ENCODE peak calls at places on chromosomes 12 and 14, in eight cellular contexts. Q is adipocyte; A is heart right ventricle; F is breast epithelium; V is left lung; L is CD4-positive, alpha-beta T cell; N is PC-3; B is HCT116. P is an unnamed sample. For H3K9me3, the result is how much of the 10 kb centered on the place peaks cover.

GRCh38 chr12:92206596-92206995 is 61.0 kb upstream of the BTG1 start:
- DNase-seq in Q (peak), F (no peak), V (no peak), N (no peak), A (no peak), B (no peak), L (no peak), P (no peak)

GRCh38 chr14:66284346-66284745 is 201.8 kb upstream of the CCDC196 start:
- DNase-seq in A (no peak), N (peak), B (no peak), V (no peak), Q (peak), L (no peak), F (no peak), P (no peak)

GRCh38 chr12:70919597-70920035 is 922 bp downstream of the PTPRR start:
- DNase-seq in L (no peak), N (no peak), F (no peak), A (no peak), V (no peak), B (no peak), Q (peak), P (no peak)

GRCh38 chr12:104163631-104164030 is 25.6 kb upstream of the NFYB start:
- DNase-seq in Q (no peak), F (no peak), L (no peak), B (no peak), A (no peak), N (no peak), V (no peak), P (no peak)

GRCh38 chr12:108514973-108515814 is at the start of gene FICD:
- DNase-seq in B (peak), A (peak), F (peak), N (peak), V (peak), Q (peak), L (peak), P (peak)

GRCh38 chr14:68843471-68844209 is 50.8 kb upstream of the ZFP36L1 start:
- DNase-seq in F (peak), B (peak), N (peak), V (peak), A (peak), Q (peak), L (peak), P (peak)

GRCh38 chr14:31902002-31902401 is 175.1 kb upstream of the ARHGAP5 start:
- DNase-seq in N (peak), B (peak), A (no peak), Q (no peak), L (no peak), F (no peak), V (no peak), P (no peak)

GRCh38 chr12:40819427-40820108 is 127.3 kb downstream of the CNTN1 start:
- DNase-seq in B (no peak), L (no peak), A (no peak), F (no peak), V (no peak), Q (no peak), N (no peak), P (no peak)

GRCh38 chr12:75404231-75404630 is 13.3 kb downstream of the GLIPR1L2 start:
- DNase-seq in B (no peak), V (no peak), N (no peak), F (no peak), Q (peak), L (no peak), A (no peak), P (no peak)

GRCh38 chr14:22520235-22520634 is 68.8 kb downstream of the DAD1 start:
- DNase-seq in F (no peak), A (no peak), B (no peak), Q (peak), L (no peak), V (no peak), N (no peak), P (no peak)

GRCh38 chr14:93953263-93953662 is 23.1 kb downstream of the ASB2 start:
- DNase-seq in L (no peak), B (no peak), N (no peak), V (no peak), A (no peak), Q (no peak), F (no peak), P (peak)

GRCh38 chr14:95713596-95714371 is at the start of gene TCL1A:
- DNase-seq in V (no peak), B (no peak), Q (no peak), N (no peak), A (no peak), L (no peak), F (no peak), P (peak)

GRCh38 chr12:107788281-107788680 is 13.8 kb downstream of the ASCL4 start:
- DNase-seq in Q (no peak), A (no peak), F (no peak), L (no peak), B (no peak), V (no peak), N (no peak), P (no peak)

GRCh38 chr12:14249368-14249767 is 116.1 kb upstream of the ATF7IP start:
- DNase-seq in F (no peak), L (no peak), B (peak), N (peak), Q (no peak), A (no peak), V (no peak), P (no peak)

GRCh38 chr14:43956741-43957140 is 550.3 kb downstream of the FSCB start:
- DNase-seq in V (no peak), Q (no peak), B (no peak), F (no peak), L (no peak), N (no peak), A (no peak), P (no peak)

GRCh38 chr12:54010972-54011664 is 2.3 kb downstream of the HOXC8 start:
- DNase-seq in L (no peak), N (no peak), V (no peak), B (no peak), A (no peak), Q (no peak), F (no peak), P (no peak)

GRCh38 chr14:53979141-53979673 is 22.6 kb upstream of the BMP4 start:
- DNase-seq in A (no peak), V (no peak), Q (no peak), L (no peak), B (no peak), N (no peak), F (no peak), P (no peak)

GRCh38 chr14:105489607-105490317 is 1.3 kb upstream of the TEDC1 start:
- DNase-seq in Q (peak), A (peak), F (peak), N (peak), L (peak), B (peak), V (peak), P (peak)

GRCh38 chr12:133120385-133121191 is 9.5 kb downstream of the ZNF891 start:
- DNase-seq in B (no peak), F (no peak), L (no peak), Q (no peak), A (no peak), N (no peak), V (no peak), P (no peak)

GRCh38 chr14:61177279-61178225 is 103.6 kb downstream of the TMEM30B start:
- DNase-seq in N (peak), F (no peak), A (no peak), Q (peak), V (no peak), L (no peak), B (peak), P (no peak)

GRCh38 chr12:124347805-124348658 is 53.1 kb downstream of the RFLNA start:
- DNase-seq in A (no peak), V (no peak), L (peak), Q (peak), B (no peak), F (no peak), N (no peak), P (peak)

GRCh38 chr12:69105101-69105613 is 134.2 kb upstream of the CPSF6 start:
- DNase-seq in F (no peak), B (no peak), N (peak), A (no peak), V (no peak), L (no peak), Q (no peak), P (no peak)

GRCh38 chr12:113154351-113154973 is 4.9 kb downstream of the CFAP73 start:
- DNase-seq in N (no peak), F (no peak), B (no peak), Q (peak), L (peak), V (no peak), A (no peak), P (peak)

GRCh38 chr12:132602578-132603239 is 7.7 kb downstream of the LRCOL1 start:
- DNase-seq in Q (no peak), F (no peak), B (no peak), A (peak), V (no peak), L (no peak), N (no peak), P (no peak)

GRCh38 chr14:68345738-68346137 is 447.1 kb downstream of the ZFP36L1 start:
- DNase-seq in A (no peak), N (no peak), F (no peak), V (no peak), B (no peak), L (no peak), Q (no peak), P (no peak)

GRCh38 chr12:48021485-48022179 is 17.4 kb upstream of the COL2A1 start:
- DNase-seq in F (no peak), N (peak), Q (no peak), V (peak), L (no peak), B (no peak), A (no peak), P (no peak)

GRCh38 chr14:41899416-41899815 is 292.7 kb downstream of the LRFN5 start:
- DNase-seq in F (no peak), B (no peak), A (no peak), V (no peak), Q (peak), L (no peak), N (peak), P (no peak)

GRCh38 chr14:24425704-24426103 is 3.8 kb downstream of the CBLN3 start:
- DNase-seq in Q (peak), N (peak), A (no peak), L (no peak), V (no peak), F (no peak), B (no peak), P (no peak)

GRCh38 chr12:126772171-126772864 is 1494.7 kb upstream of the TMEM132C start:
- DNase-seq in Q (no peak), V (no peak), N (peak), L (peak), F (no peak), A (no peak), B (peak), P (no peak)

GRCh38 chr12:106717671-106718070 is 56.8 kb upstream of the RIC8B start:
- DNase-seq in L (no peak), A (no peak), N (no peak), F (no peak), Q (no peak), B (no peak), V (no peak), P (no peak)

GRCh38 chr12:28107679-28108078 is 82.6 kb upstream of the CCDC91 start:
- DNase-seq in B (no peak), F (no peak), A (no peak), L (no peak), Q (no peak), N (no peak), V (no peak), P (no peak)

GRCh38 chr12:57817261-57817989 is 1.1 kb downstream of the AVIL start:
- DNase-seq in N (no peak), V (no peak), B (no peak), F (no peak), L (no peak), Q (no peak), A (no peak), P (no peak)

GRCh38 chr14:77991128-77991772 is 178.9 kb upstream of the NRXN3 start:
- DNase-seq in N (no peak), Q (no peak), A (no peak), L (no peak), F (no peak), B (no peak), V (no peak), P (peak)

GRCh38 chr14:36580856-36581831 is 1.3 kb downstream of the NKX2-8 start:
- DNase-seq in V (peak), F (no peak), B (no peak), N (peak), A (no peak), L (no peak), Q (peak), P (no peak)

GRCh38 chr14:102293784-102294183 is 11.2 kb downstream of the MOK start:
- DNase-seq in F (no peak), L (no peak), B (no peak), V (no peak), N (peak), A (no peak), Q (peak), P (no peak)

GRCh38 chr12:47636908-47637780 is 68.7 kb downstream of the RPAP3 start:
- DNase-seq in V (peak), N (peak), Q (peak), F (no peak), A (peak), B (peak), L (peak), P (peak)

GRCh38 chr12:111544032-111544431 is 55.1 kb downstream of the ATXN2 start:
- DNase-seq in Q (no peak), N (no peak), F (no peak), B (no peak), A (no peak), V (no peak), L (no peak), P (no peak)

GRCh38 chr12:104863549-104863948 is 94.5 kb downstream of the SLC41A2 start:
- DNase-seq in L (no peak), A (no peak), B (no peak), N (peak), Q (peak), F (no peak), V (no peak), P (no peak)

GRCh38 chr14:61379639-61380184 is 58.3 kb downstream of the PRKCH start:
- DNase-seq in F (no peak), N (no peak), V (no peak), L (no peak), B (no peak), A (no peak), Q (no peak), P (peak)

GRCh38 chr14:54364555-54365415 is 32.0 kb upstream of the CDKN3 start:
- DNase-seq in F (peak), B (no peak), L (no peak), Q (peak), V (no peak), N (peak), A (peak), P (no peak)

GRCh38 chr14:98960617-98961013 is 311.4 kb downstream of the BCL11B start:
- DNase-seq in A (no peak), V (no peak), B (no peak), L (no peak), N (no peak), Q (no peak), F (no peak), P (no peak)
- H3K9me3 ChIP-seq in A (under half), V (under half), B (under half), L (under half), N (under half), Q (under half), F (under half), P (under half)

DNA sequence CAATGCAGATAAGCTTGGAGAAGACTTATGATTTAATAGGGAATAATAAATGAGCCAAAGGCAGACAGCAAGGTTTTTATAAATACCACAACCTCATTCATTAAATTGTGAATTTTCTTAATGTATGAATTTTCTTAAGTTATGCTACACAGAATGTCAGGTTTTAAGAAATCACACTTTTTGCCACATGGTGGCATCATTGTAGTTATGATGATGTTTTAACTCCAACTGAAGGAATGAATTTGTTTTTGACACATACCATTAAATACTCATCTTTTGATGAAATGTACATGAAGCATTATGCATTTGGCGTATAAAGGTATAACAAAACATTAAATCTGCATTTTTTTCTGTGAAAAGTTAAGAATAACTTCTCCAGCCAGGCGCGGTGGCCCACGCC is 524.1 kb upstream of the FBXO33 start:
- DNase-seq in Q (no peak), V (no peak), F (no peak), A (no peak), N (peak), L (no peak), B (peak), P (peak)
- H3K9me3 ChIP-seq in Q (under half), V (under half), F (under half), A (under half), N (under half), L (under half), B (under half), P (under half)

GRCh38 chr12:34306133-34306830 is 284.0 kb downstream of the ALG10 start:
- DNase-seq in V (no peak), F (no peak), N (no peak), L (no peak), B (no peak), Q (no peak), A (no peak), P (no peak)

GRCh38 chr12:34311337-34311736 is 289.0 kb downstream of the ALG10 start:
- DNase-seq in B (no peak), Q (no peak), L (no peak), A (no peak), N (no peak), F (no peak), V (no peak), P (no peak)
- H3K9me3 ChIP-seq in B (under half), Q (under half), L (under half), A (under half), N (under half), F (half or more), V (half or more), P (under half)

DNA sequence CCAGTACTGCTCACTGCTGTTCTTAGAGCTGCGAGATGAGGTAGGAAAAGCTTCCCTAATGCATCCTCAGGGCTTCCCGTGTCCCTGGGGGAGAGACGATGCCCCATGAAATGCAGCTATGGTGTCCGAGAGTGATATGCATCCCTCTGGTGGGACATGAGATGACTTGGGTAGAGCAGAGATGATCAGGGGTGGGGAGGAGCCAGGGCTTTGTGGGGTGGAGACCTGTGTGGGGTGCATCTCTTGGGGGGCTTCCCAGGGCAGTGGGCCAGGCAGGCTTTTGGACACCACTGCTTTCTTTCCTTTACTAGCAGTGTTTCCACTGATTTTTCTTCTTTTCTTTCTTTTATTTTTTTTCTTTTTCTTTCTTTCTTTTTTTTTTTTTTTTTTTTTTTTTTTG is 147.3 kb downstream of the ADGRD1 start:
- DNase-seq in N (no peak), V (peak), Q (no peak), B (no peak), L (no peak), F (no peak), A (no peak), P (no peak)
- H3K9me3 ChIP-seq in N (under half), V (under half), Q (under half), B (under half), L (under half), F (under half), A (under half), P (under half)

GRCh38 chr12:34340534-34341361 is 318.5 kb downstream of the ALG10 start:
- DNase-seq in Q (no peak), B (no peak), N (peak), F (no peak), A (no peak), V (no peak), L (no peak), P (no peak)
- H3K9me3 ChIP-seq in Q (under half), B (under half), N (under half), F (half or more), A (under half), V (half or more), L (under half), P (under half)

GRCh38 chr12:84136862-84137367 is 775.7 kb downstream of the SLC6A15 start:
- DNase-seq in B (no peak), N (peak), A (no peak), L (no peak), Q (no peak), F (no peak), V (no peak), P (no peak)
- H3K9me3 ChIP-seq in B (under half), N (under half), A (under half), L (under half), Q (under half), F (under half), V (under half), P (under half)

GRCh38 chr12:31944299-31944698 is 14.9 kb upstream of the RESF1 start:
- DNase-seq in N (no peak), F (no peak), L (no peak), A (no peak), V (no peak), B (no peak), Q (no peak), P (no peak)
- H3K9me3 ChIP-seq in N (under half), F (under half), L (under half), A (under half), V (half or more), B (under half), Q (under half), P (half or more)